ENCODE peak calls at places on chromosomes 1 and 21, in four cellular contexts. One of them, this sample, is unnamed.

GRCh38 chr1:206507395-206508129 is at the start of gene RASSF5:
- DNase-seq in breast epithelium: peak
- DNase-seq in HFF-Myc: no peak
- DNase-seq in bronchial epithelial cell: no peak
- DNase-seq in this sample: peak

GRCh38 chr1:234639968-234640367 is 30.0 kb upstream of the IRF2BP2 start:
- DNase-seq in bronchial epithelial cell: no peak
- DNase-seq in HFF-Myc: no peak
- DNase-seq in breast epithelium: no peak
- DNase-seq in this sample: no peak

GRCh38 chr1:188794969-188795368 is 1682.7 kb downstream of the BRINP3 start:
- DNase-seq in bronchial epithelial cell: no peak
- DNase-seq in HFF-Myc: no peak
- DNase-seq in breast epithelium: no peak
- DNase-seq in this sample: no peak

GRCh38 chr1:235648407-235648907 is 1.1 kb downstream of the GNG4 start:
- DNase-seq in breast epithelium: no peak
- DNase-seq in HFF-Myc: no peak
- DNase-seq in bronchial epithelial cell: no peak
- DNase-seq in this sample: no peak

GRCh38 chr1:231970684-231971083 is 344.1 kb downstream of the DISC1 start:
- DNase-seq in HFF-Myc: no peak
- DNase-seq in bronchial epithelial cell: no peak
- DNase-seq in breast epithelium: no peak
- DNase-seq in this sample: peak

GRCh38 chr1:51415963-51416362 is 85.6 kb upstream of the TTC39A start:
- DNase-seq in bronchial epithelial cell: no peak
- DNase-seq in HFF-Myc: no peak
- DNase-seq in breast epithelium: no peak
- DNase-seq in this sample: no peak

GRCh38 chr1:110155878-110156522 is 5.7 kb downstream of the SLC6A17 start:
- DNase-seq in breast epithelium: peak
- DNase-seq in bronchial epithelial cell: peak
- DNase-seq in HFF-Myc: peak
- DNase-seq in this sample: peak

GRCh38 chr1:64052777-64053176 is 150.6 kb upstream of the UBE2U start:
- DNase-seq in HFF-Myc: no peak
- DNase-seq in breast epithelium: no peak
- DNase-seq in bronchial epithelial cell: no peak
- DNase-seq in this sample: no peak

GRCh38 chr1:6794164-6794563 is 8.9 kb downstream of the CAMTA1 start:
- DNase-seq in HFF-Myc: no peak
- DNase-seq in breast epithelium: no peak
- DNase-seq in bronchial epithelial cell: peak
- DNase-seq in this sample: no peak

GRCh38 chr1:111251570-111251969 is 24.1 kb downstream of the CHI3L2 start:
- DNase-seq in bronchial epithelial cell: no peak
- DNase-seq in breast epithelium: no peak
- DNase-seq in HFF-Myc: no peak
- DNase-seq in this sample: no peak

GRCh38 chr1:109904105-109904817 is 6.4 kb upstream of the CSF1 start:
- DNase-seq in bronchial epithelial cell: no peak
- DNase-seq in breast epithelium: no peak
- DNase-seq in HFF-Myc: no peak
- DNase-seq in this sample: no peak

GRCh38 chr1:52904590-52905375 is 16.8 kb downstream of the ECHDC2 start:
- DNase-seq in HFF-Myc: no peak
- DNase-seq in bronchial epithelial cell: no peak
- DNase-seq in breast epithelium: no peak
- DNase-seq in this sample: no peak

GRCh38 chr1:161887724-161888287 is 121.7 kb downstream of the ATF6 start:
- DNase-seq in bronchial epithelial cell: no peak
- DNase-seq in HFF-Myc: no peak
- DNase-seq in breast epithelium: no peak
- DNase-seq in this sample: no peak

GRCh38 chr21:45768011-45768740 is 124.7 kb downstream of the PCBP3 start:
- DNase-seq in breast epithelium: no peak
- DNase-seq in HFF-Myc: no peak
- DNase-seq in bronchial epithelial cell: no peak
- DNase-seq in this sample: no peak

GRCh38 chr1:59128784-59129227 is 168.1 kb upstream of the FGGY start:
- DNase-seq in breast epithelium: no peak
- DNase-seq in HFF-Myc: no peak
- DNase-seq in bronchial epithelial cell: peak
- DNase-seq in this sample: no peak

GRCh38 chr1:44628962-44629756 is 45.1 kb downstream of the TMEM53 start:
- DNase-seq in bronchial epithelial cell: peak
- DNase-seq in breast epithelium: no peak
- DNase-seq in HFF-Myc: peak
- DNase-seq in this sample: no peak

GRCh38 chr1:204408074-204408507 is 3.5 kb downstream of the PPP1R15B start:
- DNase-seq in bronchial epithelial cell: peak
- DNase-seq in HFF-Myc: no peak
- DNase-seq in breast epithelium: peak
- DNase-seq in this sample: peak

GRCh38 chr21:46080171-46081021 is 17.5 kb upstream of the COL6A2 start:
- DNase-seq in breast epithelium: peak
- DNase-seq in bronchial epithelial cell: no peak
- DNase-seq in HFF-Myc: no peak
- DNase-seq in this sample: no peak

GRCh38 chr21:38909929-38910328 is 104.2 kb downstream of the ETS2 start:
- DNase-seq in breast epithelium: no peak
- DNase-seq in HFF-Myc: no peak
- DNase-seq in bronchial epithelial cell: no peak
- DNase-seq in this sample: no peak

DNA sequence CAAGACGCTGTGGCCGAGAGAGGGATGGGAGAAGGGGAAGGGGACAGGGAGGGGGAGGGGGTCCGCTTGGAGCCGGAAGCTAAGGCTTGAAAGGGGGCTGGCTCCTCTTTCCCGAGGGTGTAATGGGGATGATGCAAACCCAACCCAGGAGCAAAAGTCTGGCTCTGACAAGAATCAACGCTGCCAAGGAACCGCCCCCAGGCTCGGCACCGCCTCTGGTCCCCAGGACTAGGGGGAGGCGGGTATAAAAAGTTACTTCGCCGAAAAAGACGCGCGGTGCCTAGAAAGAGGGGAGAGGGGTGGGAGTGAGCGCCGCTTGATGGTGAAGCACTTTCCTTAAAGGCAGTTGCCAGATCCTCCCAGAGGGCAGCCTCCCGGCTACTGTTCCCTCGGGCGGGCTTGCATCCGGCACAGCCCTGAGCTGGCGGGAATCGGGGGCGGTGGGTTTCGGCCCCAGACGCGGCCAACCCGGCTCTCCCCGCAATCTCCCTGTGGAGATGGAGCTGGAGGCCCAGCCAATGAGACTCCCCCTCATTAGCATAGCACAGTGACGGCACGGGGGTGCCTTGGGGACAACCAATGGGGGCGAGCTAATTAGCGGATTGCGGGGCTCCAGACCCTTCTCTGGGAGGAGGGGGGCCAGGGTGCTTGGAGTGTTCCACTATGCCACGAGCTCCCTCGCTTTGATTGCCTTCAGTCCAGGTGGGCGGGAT is at the start of gene KCNT2:
- DNase-seq in HFF-Myc: peak
- DNase-seq in bronchial epithelial cell: peak
- DNase-seq in breast epithelium: no peak
- DNase-seq in this sample: no peak
- H3K4me3 ChIP-seq in HFF-Myc: peak
- H3K4me3 ChIP-seq in bronchial epithelial cell: peak
- H3K4me3 ChIP-seq in breast epithelium: peak
- H3K4me3 ChIP-seq in this sample: no peak

GRCh38 chr1:12585536-12585935 is 32.5 kb downstream of the DHRS3 start:
- DNase-seq in HFF-Myc: no peak
- DNase-seq in bronchial epithelial cell: no peak
- DNase-seq in breast epithelium: no peak
- DNase-seq in this sample: no peak
- H3K4me3 ChIP-seq in HFF-Myc: no peak
- H3K4me3 ChIP-seq in bronchial epithelial cell: no peak
- H3K4me3 ChIP-seq in breast epithelium: no peak
- H3K4me3 ChIP-seq in this sample: no peak

DNA sequence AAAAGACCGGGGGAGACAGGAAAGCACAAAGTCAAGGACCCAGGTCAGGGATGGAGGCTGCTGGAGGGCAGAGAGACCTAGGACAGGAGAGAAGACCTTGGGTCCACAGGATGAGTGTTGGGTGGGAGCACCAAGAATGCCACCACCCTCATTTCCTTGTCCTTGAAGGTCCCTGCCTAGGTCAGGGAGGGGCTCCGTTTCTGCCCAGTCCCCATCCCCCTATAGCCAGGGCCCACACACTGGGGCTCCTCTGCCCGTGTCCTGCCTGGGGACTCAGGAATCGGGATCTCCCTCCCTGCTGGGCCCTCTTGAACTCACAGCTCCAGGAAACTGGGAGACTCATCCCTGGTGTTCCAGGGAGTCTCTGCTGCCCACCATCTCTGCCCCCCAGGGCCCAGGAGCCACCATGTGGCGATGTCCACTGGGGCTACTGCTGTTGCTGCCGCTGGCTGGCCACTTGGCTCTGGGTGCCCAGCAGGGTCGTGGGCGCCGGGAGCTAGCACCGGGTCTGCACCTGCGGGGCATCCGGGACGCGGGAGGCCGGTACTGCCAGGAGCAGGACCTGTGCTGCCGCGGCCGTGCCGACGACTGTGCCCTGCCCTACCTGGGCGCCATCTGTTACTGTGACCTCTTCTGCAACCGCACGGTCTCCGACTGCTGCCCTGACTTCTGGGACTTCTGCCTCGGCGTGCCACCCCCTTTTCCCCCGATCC is 584 bp downstream of the TINAGL1 start:
- DNase-seq in breast epithelium: no peak
- DNase-seq in bronchial epithelial cell: no peak
- DNase-seq in HFF-Myc: no peak
- DNase-seq in this sample: no peak
- H3K4me3 ChIP-seq in breast epithelium: peak
- H3K4me3 ChIP-seq in bronchial epithelial cell: peak
- H3K4me3 ChIP-seq in HFF-Myc: no peak
- H3K4me3 ChIP-seq in this sample: no peak

DNA sequence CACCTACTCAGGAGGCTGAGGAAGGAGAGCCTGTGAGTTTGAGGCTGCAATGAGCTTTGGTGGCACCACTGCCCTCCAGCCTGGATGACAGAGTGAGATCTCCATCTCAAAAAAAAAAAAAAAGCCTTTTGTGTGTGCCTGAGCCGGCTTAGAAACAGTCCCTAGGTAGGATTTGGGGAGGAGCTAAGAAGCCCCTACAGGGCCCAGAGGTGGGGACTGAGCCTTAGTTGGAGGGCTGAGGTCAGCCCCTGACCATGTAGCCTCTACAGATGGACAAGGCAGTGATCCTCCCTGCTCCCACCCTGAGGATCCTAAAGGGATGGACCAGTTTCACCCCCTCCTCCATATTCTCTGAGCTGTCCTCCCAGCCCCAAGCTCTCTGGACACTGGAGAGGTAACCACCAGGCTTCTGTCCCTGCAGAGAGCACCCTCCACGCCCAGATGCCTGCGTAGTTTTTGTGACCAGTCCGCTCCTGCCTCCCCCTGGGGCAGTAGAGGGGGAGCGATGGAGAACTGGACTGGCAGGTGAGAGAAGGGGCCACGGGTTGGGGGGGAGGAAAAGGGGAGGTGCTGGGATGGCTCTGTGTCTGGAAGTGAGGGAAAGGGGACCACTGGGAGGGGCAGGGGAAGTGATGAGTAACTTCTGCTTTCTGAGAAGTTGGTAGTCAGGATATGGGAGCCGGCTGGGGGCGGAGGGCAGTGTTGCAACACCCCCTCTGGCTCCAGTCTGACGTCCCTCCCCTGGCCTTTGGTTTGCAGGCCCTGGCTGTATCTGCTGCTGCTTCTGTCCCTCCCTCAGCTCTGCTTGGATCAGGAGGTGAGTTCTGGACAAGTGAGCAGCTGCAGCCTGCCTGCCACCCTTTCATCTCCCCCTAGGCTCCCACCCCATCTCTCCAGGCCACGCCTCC is 2.8 kb downstream of the ADAMTSL4 start:
- DNase-seq in bronchial epithelial cell: peak
- DNase-seq in HFF-Myc: no peak
- DNase-seq in breast epithelium: peak
- DNase-seq in this sample: peak
- H3K4me3 ChIP-seq in bronchial epithelial cell: no peak
- H3K4me3 ChIP-seq in HFF-Myc: no peak
- H3K4me3 ChIP-seq in breast epithelium: peak
- H3K4me3 ChIP-seq in this sample: peak

DNA sequence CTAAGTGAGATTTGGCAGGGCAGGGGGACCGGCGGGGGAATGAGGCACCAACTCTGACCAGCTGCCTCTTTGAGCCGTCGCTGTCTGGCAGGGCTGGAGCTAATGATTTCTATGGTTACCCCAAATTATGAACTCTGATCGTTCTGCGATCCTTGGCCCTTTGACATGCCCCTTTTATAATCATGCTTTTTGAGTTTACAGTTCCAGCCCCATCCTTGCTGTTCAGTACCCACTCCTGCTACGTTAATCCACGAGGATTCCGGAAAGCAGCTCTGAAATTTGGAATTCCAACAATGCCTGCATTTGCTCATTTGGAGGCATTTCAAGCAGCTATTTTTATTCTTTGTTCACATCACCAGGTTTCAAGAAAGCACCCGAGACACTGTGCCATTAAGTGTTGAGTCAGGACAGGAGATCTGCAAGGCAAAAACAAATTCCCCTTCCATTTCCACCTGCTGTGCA is 54.7 kb upstream of the LBR start:
- DNase-seq in HFF-Myc: no peak
- DNase-seq in bronchial epithelial cell: no peak
- DNase-seq in breast epithelium: no peak
- DNase-seq in this sample: no peak
- H3K4me3 ChIP-seq in HFF-Myc: no peak
- H3K4me3 ChIP-seq in bronchial epithelial cell: no peak
- H3K4me3 ChIP-seq in breast epithelium: no peak
- H3K4me3 ChIP-seq in this sample: no peak

GRCh38 chr1:156708245-156708661 is 2.9 kb upstream of the CRABP2 start:
- DNase-seq in bronchial epithelial cell: no peak
- DNase-seq in HFF-Myc: no peak
- DNase-seq in breast epithelium: no peak
- DNase-seq in this sample: no peak
- H3K4me3 ChIP-seq in bronchial epithelial cell: no peak
- H3K4me3 ChIP-seq in HFF-Myc: peak
- H3K4me3 ChIP-seq in breast epithelium: no peak
- H3K4me3 ChIP-seq in this sample: no peak

This sample was measured in HL-60.